ENCODE peak calls at places on chromosomes 6 and 20, in eight cellular contexts. S is upper lobe of right lung, J is astrocyte of the spinal cord, Z is uterus, E is right cardiac atrium, T is OCI-LY7, I is left ventricle myocardium inferior, U is cardiac muscle cell. B is an unnamed sample.

GRCh38 chr6:161750677-161751076 is 476.8 kb upstream of the AGPAT4 start:
- DNase-seq in S (no peak), J (no peak), Z (no peak), E (no peak), T (no peak), I (no peak), U (no peak), B (no peak)

GRCh38 chr20:2692036-2692885 is at the start of gene EBF4:
- DNase-seq in S (no peak), J (no peak), Z (peak; percentile 72), E (peak; percentile 61), T (peak; percentile 7), I (peak; percentile 56), U (peak; percentile 73), B (peak; percentile 57)

GRCh38 chr6:149999636-150000035 is 25.7 kb downstream of the RAET1L start:
- DNase-seq in S (no peak), J (no peak), Z (no peak), E (no peak), T (no peak), I (no peak), U (no peak), B (no peak)

GRCh38 chr6:52543262-52543661 is 33.6 kb downstream of the TRAM2 start:
- DNase-seq in S (no peak), J (no peak), Z (no peak), E (no peak), T (no peak), I (no peak), U (no peak), B (no peak)

GRCh38 chr6:52306972-52307849 is 22.7 kb upstream of the MCM3 start:
- DNase-seq in S (peak; percentile 84), J (no peak), Z (no peak), E (no peak), T (no peak), I (peak; percentile 19), U (no peak), B (no peak)

GRCh38 chr6:147268254-147268653 is 64.0 kb downstream of the STXBP5 start:
- DNase-seq in S (no peak), J (no peak), Z (no peak), E (no peak), T (no peak), I (no peak), U (no peak), B (no peak)

GRCh38 chr6:33073431-33073871 is at the start of gene HLA-DPA1:
- DNase-seq in S (no peak), J (no peak), Z (no peak), E (no peak), T (peak; percentile 90), I (no peak), U (peak; percentile 15), B (no peak)

GRCh38 chr6:33761922-33762629 is 15.4 kb upstream of the IP6K3 start:
- DNase-seq in S (peak; percentile 80), J (no peak), Z (peak; percentile 44), E (peak; percentile 72), T (peak; percentile 52), I (peak; percentile 87), U (peak; percentile 82), B (peak; percentile 97)

GRCh38 chr20:37309941-37310590 is 20.6 kb downstream of the MANBAL start:
- DNase-seq in S (no peak), J (no peak), Z (no peak), E (peak; percentile 44), T (no peak), I (no peak), U (no peak), B (no peak)

GRCh38 chr20:18904624-18905023 is 91.0 kb downstream of the SCP2D1 start:
- DNase-seq in S (no peak), J (no peak), Z (peak; percentile 21), E (no peak), T (no peak), I (no peak), U (no peak), B (no peak)

GRCh38 chr6:92201618-92202017 is 1217.7 kb downstream of the EPHA7 start:
- DNase-seq in S (no peak), J (peak; percentile 1), Z (no peak), E (no peak), T (no peak), I (no peak), U (no peak), B (no peak)

GRCh38 chr6:168126566-168127383 is 47.8 kb upstream of the FRMD1 start:
- DNase-seq in S (no peak), J (no peak), Z (peak; percentile 3), E (no peak), T (no peak), I (no peak), U (no peak), B (peak; percentile 28)

GRCh38 chr6:48615041-48615440 is 504.0 kb upstream of the PTCHD4 start:
- DNase-seq in S (no peak), J (peak; percentile 46), Z (no peak), E (no peak), T (no peak), I (no peak), U (no peak), B (no peak)

GRCh38 chr6:74638467-74638866 is 567.4 kb downstream of the COL12A1 start:
- DNase-seq in S (no peak), J (peak; percentile 14), Z (no peak), E (no peak), T (no peak), I (no peak), U (peak; percentile 1), B (no peak)

GRCh38 chr20:36820928-36821327 is 47.4 kb upstream of the DSN1 start:
- DNase-seq in S (no peak), J (no peak), Z (no peak), E (no peak), T (no peak), I (no peak), U (no peak), B (no peak)

GRCh38 chr20:35120012-35120701 is 27.0 kb downstream of the EDEM2 start:
- DNase-seq in S (no peak), J (peak; percentile 57), Z (no peak), E (peak; percentile 75), T (no peak), I (no peak), U (no peak), B (no peak)

GRCh38 chr6:57423468-57423867 is 106.0 kb downstream of the PRIM2 start:
- DNase-seq in S (no peak), J (no peak), Z (no peak), E (no peak), T (no peak), I (no peak), U (no peak), B (no peak)

GRCh38 chr20:37352611-37352980 is 6.7 kb downstream of the SRC start:
- DNase-seq in S (peak; percentile 42), J (no peak), Z (no peak), E (no peak), T (no peak), I (no peak), U (no peak), B (no peak)

GRCh38 chr6:43200541-43200940 is 18.5 kb downstream of the CUL9 start:
- DNase-seq in S (peak; percentile 48), J (no peak), Z (no peak), E (no peak), T (no peak), I (no peak), U (no peak), B (no peak)

GRCh38 chr6:81752969-81753708 is 658 bp upstream of the TENT5A start:
- DNase-seq in S (peak; percentile 97), J (peak; percentile 94), Z (peak; percentile 95), E (peak; percentile 96), T (no peak), I (peak; percentile 96), U (peak; percentile 93), B (peak; percentile 94)

GRCh38 chr20:13625241-13625981 is 13.3 kb downstream of the TASP1 start:
- DNase-seq in S (no peak), J (no peak), Z (no peak), E (no peak), T (no peak), I (no peak), U (peak; percentile 20), B (no peak)

GRCh38 chr20:21936720-21937380 is 231.4 kb downstream of the PAX1 start:
- DNase-seq in S (no peak), J (peak; percentile 76), Z (no peak), E (no peak), T (no peak), I (no peak), U (no peak), B (no peak)
- H3K4me3 ChIP-seq in S (no peak overlapping the region), J (no peak overlapping the region), Z (no peak overlapping the region), E (no peak overlapping the region), T (no peak overlapping the region), I (no peak overlapping the region), U (no peak overlapping the region), B (no peak overlapping the region)

GRCh38 chr6:27096834-27097511 is 150.5 kb upstream of the PRSS16 start:
- DNase-seq in S (peak; percentile 78), J (peak; percentile 78), Z (no peak), E (peak; percentile 28), T (no peak), I (no peak), U (peak; percentile 26), B (peak; percentile 51)
- H3K4me3 ChIP-seq in S (peak overlapping the region; percentile 50), J (peak overlapping the region; percentile 57), Z (no peak overlapping the region), E (peak overlapping the region; percentile 25), T (no peak overlapping the region), I (peak overlapping the region; percentile 61), U (peak overlapping the region; percentile 21), B (peak overlapping the region; percentile 52)

GRCh38 chr6:44224978-44225330 is 1.6 kb downstream of the SLC29A1 start:
- DNase-seq in S (no peak), J (no peak), Z (no peak), E (no peak), T (no peak), I (no peak), U (no peak), B (no peak)
- H3K4me3 ChIP-seq in S (no peak overlapping the region), J (no peak overlapping the region), Z (no peak overlapping the region), E (no peak overlapping the region), T (peak overlapping the region; percentile 83), I (peak overlapping the region; percentile 88), U (no peak overlapping the region), B (peak overlapping the region; percentile 84)

GRCh38 chr6:105651969-105652368 is 249.1 kb upstream of the PREP start:
- DNase-seq in S (no peak), J (no peak), Z (no peak), E (no peak), T (no peak), I (no peak), U (no peak), B (no peak)

GRCh38 chr6:105646391-105646867 is 243.5 kb upstream of the PREP start:
- DNase-seq in S (no peak), J (peak; percentile 19), Z (no peak), E (no peak), T (no peak), I (no peak), U (no peak), B (no peak)

GRCh38 chr6:105648276-105648675 is 245.4 kb upstream of the PREP start:
- DNase-seq in S (no peak), J (no peak), Z (no peak), E (no peak), T (no peak), I (no peak), U (no peak), B (no peak)

GRCh38 chr6:105649192-105649591 is 246.3 kb upstream of the PREP start:
- DNase-seq in S (no peak), J (no peak), Z (no peak), E (no peak), T (no peak), I (no peak), U (no peak), B (no peak)

DNA sequence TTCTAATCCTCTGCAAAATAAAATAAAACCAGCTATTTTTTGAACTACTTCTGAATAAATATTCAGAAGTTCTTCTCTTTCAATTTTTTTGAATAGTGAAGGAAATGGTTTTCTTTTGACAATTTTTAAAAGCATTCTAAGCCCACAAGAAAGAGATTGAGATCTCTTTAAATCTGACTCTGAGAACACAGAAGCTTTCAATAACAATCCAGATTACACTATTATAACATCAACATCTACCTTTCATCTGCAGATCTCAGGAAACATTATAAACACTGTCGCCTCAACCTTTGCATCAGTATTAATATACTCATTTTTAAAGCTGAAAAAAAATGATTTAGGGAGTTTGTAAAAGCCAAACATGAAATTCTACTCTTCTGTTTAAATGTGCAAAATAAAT is 247.5 kb upstream of the PREP start:
- DNase-seq in S (no peak), J (no peak), Z (no peak), E (no peak), T (no peak), I (no peak), U (no peak), B (no peak)
- H3K4me3 ChIP-seq in S (no peak overlapping the region), J (no peak overlapping the region), Z (no peak overlapping the region), E (no peak overlapping the region), T (no peak overlapping the region), I (no peak overlapping the region), U (no peak overlapping the region), B (no peak overlapping the region)

B was measured in psoas muscle.